ENCODE peak calls at places on chromosomes 2 and 18, in nine cellular contexts. One of them, this sample, is unnamed.
A peak's percentile ranks its signal among the peaks of the same experiment; 100 is the strongest.

GRCh38 chr18:48781041-48781989 is 169.4 kb downstream of the SMAD7 start:
- DNase-seq in fibroblast of mammary gland: peak; percentile 15
- DNase-seq in pancreas: peak; percentile 52
- DNase-seq in IMR-90: peak; percentile 39
- DNase-seq in tibial artery: peak; percentile 99
- DNase-seq in heart right ventricle: peak; percentile 93
- DNase-seq in psoas muscle: peak; percentile 83
- DNase-seq in fibroblast of the aortic adventitia: peak; percentile 87
- DNase-seq in endothelial cell of umbilical vein: peak; percentile 96
- DNase-seq in this sample: peak; percentile 24

GRCh38 chr2:85867556-85868292 is 21.1 kb downstream of the ST3GAL5 start:
- DNase-seq in psoas muscle: no peak
- DNase-seq in tibial artery: no peak
- DNase-seq in endothelial cell of umbilical vein: no peak
- DNase-seq in fibroblast of mammary gland: no peak
- DNase-seq in heart right ventricle: no peak
- DNase-seq in pancreas: no peak
- DNase-seq in fibroblast of the aortic adventitia: no peak
- DNase-seq in IMR-90: no peak
- DNase-seq in this sample: no peak

GRCh38 chr2:85561280-85562212 is at the start of gene GGCX:
- DNase-seq in psoas muscle: peak; percentile 98
- DNase-seq in heart right ventricle: peak; percentile 97
- DNase-seq in IMR-90: peak; percentile 92
- DNase-seq in fibroblast of mammary gland: peak; percentile 90
- DNase-seq in endothelial cell of umbilical vein: peak; percentile 96
- DNase-seq in pancreas: peak; percentile 96
- DNase-seq in tibial artery: peak; percentile 97
- DNase-seq in fibroblast of the aortic adventitia: peak; percentile 88
- DNase-seq in this sample: peak; percentile 98

GRCh38 chr2:201558665-201559064 is 84.6 kb downstream of the TMEM237 start:
- DNase-seq in psoas muscle: no peak
- DNase-seq in endothelial cell of umbilical vein: no peak
- DNase-seq in tibial artery: no peak
- DNase-seq in heart right ventricle: no peak
- DNase-seq in pancreas: no peak
- DNase-seq in fibroblast of the aortic adventitia: no peak
- DNase-seq in IMR-90: no peak
- DNase-seq in fibroblast of mammary gland: no peak
- DNase-seq in this sample: peak; percentile 13

GRCh38 chr2:223700221-223700620 is 98.1 kb upstream of the SCG2 start:
- DNase-seq in psoas muscle: no peak
- DNase-seq in fibroblast of mammary gland: no peak
- DNase-seq in heart right ventricle: no peak
- DNase-seq in pancreas: no peak
- DNase-seq in IMR-90: no peak
- DNase-seq in tibial artery: no peak
- DNase-seq in fibroblast of the aortic adventitia: no peak
- DNase-seq in endothelial cell of umbilical vein: no peak
- DNase-seq in this sample: no peak

GRCh38 chr2:8169443-8169842 is 512.4 kb upstream of the ID2 start:
- DNase-seq in IMR-90: peak; percentile 97
- DNase-seq in psoas muscle: no peak
- DNase-seq in heart right ventricle: no peak
- DNase-seq in tibial artery: no peak
- DNase-seq in fibroblast of mammary gland: peak; percentile 97
- DNase-seq in fibroblast of the aortic adventitia: peak; percentile 97
- DNase-seq in endothelial cell of umbilical vein: peak; percentile 58
- DNase-seq in pancreas: no peak
- DNase-seq in this sample: no peak

GRCh38 chr2:207135340-207135739 is 30.4 kb downstream of the KLF7 start:
- DNase-seq in psoas muscle: no peak
- DNase-seq in fibroblast of the aortic adventitia: peak; percentile 24
- DNase-seq in pancreas: no peak
- DNase-seq in fibroblast of mammary gland: peak; percentile 50
- DNase-seq in endothelial cell of umbilical vein: peak; percentile 86
- DNase-seq in IMR-90: peak; percentile 56
- DNase-seq in heart right ventricle: no peak
- DNase-seq in tibial artery: no peak
- DNase-seq in this sample: no peak

GRCh38 chr2:134137182-134137595 is 116.7 kb upstream of the MGAT5 start:
- DNase-seq in IMR-90: peak; percentile 55
- DNase-seq in endothelial cell of umbilical vein: peak; percentile 84
- DNase-seq in heart right ventricle: no peak
- DNase-seq in fibroblast of the aortic adventitia: peak; percentile 77
- DNase-seq in psoas muscle: no peak
- DNase-seq in pancreas: peak; percentile 34
- DNase-seq in tibial artery: no peak
- DNase-seq in fibroblast of mammary gland: peak; percentile 65
- DNase-seq in this sample: no peak

GRCh38 chr2:177476897-177477296 is 84.3 kb downstream of the AGPS start:
- DNase-seq in IMR-90: no peak
- DNase-seq in pancreas: no peak
- DNase-seq in fibroblast of the aortic adventitia: no peak
- DNase-seq in endothelial cell of umbilical vein: no peak
- DNase-seq in tibial artery: no peak
- DNase-seq in fibroblast of mammary gland: no peak
- DNase-seq in heart right ventricle: no peak
- DNase-seq in psoas muscle: no peak
- DNase-seq in this sample: no peak

GRCh38 chr2:4662161-4662779 is 958.9 kb downstream of the DCDC2C start:
- DNase-seq in heart right ventricle: no peak
- DNase-seq in IMR-90: no peak
- DNase-seq in fibroblast of mammary gland: no peak
- DNase-seq in pancreas: no peak
- DNase-seq in endothelial cell of umbilical vein: peak; percentile 88
- DNase-seq in fibroblast of the aortic adventitia: no peak
- DNase-seq in psoas muscle: no peak
- DNase-seq in tibial artery: no peak
- DNase-seq in this sample: no peak

GRCh38 chr2:231601356-231602229 is 8.9 kb downstream of the TEX44 start:
- DNase-seq in psoas muscle: peak; percentile 91
- DNase-seq in IMR-90: peak; percentile 71
- DNase-seq in tibial artery: peak; percentile 85
- DNase-seq in pancreas: peak; percentile 73
- DNase-seq in fibroblast of the aortic adventitia: peak; percentile 83
- DNase-seq in heart right ventricle: peak; percentile 84
- DNase-seq in fibroblast of mammary gland: peak; percentile 79
- DNase-seq in endothelial cell of umbilical vein: peak; percentile 69
- DNase-seq in this sample: peak; percentile 89

GRCh38 chr2:231212329-231212845 is 14.0 kb downstream of the ARMC9 start:
- DNase-seq in endothelial cell of umbilical vein: no peak
- DNase-seq in pancreas: no peak
- DNase-seq in fibroblast of the aortic adventitia: peak; percentile 93
- DNase-seq in psoas muscle: no peak
- DNase-seq in IMR-90: peak; percentile 38
- DNase-seq in heart right ventricle: no peak
- DNase-seq in tibial artery: peak; percentile 47
- DNase-seq in fibroblast of mammary gland: peak; percentile 28
- DNase-seq in this sample: no peak

GRCh38 chr18:79523221-79523737 is 127.5 kb downstream of the NFATC1 start:
- DNase-seq in heart right ventricle: no peak
- DNase-seq in tibial artery: peak; percentile 16
- DNase-seq in endothelial cell of umbilical vein: no peak
- DNase-seq in pancreas: no peak
- DNase-seq in psoas muscle: no peak
- DNase-seq in fibroblast of the aortic adventitia: no peak
- DNase-seq in IMR-90: no peak
- DNase-seq in fibroblast of mammary gland: no peak
- DNase-seq in this sample: peak; percentile 35

GRCh38 chr2:231674587-231675334 is 33.6 kb upstream of the PTMA start:
- DNase-seq in pancreas: peak; percentile 54
- DNase-seq in endothelial cell of umbilical vein: peak; percentile 52
- DNase-seq in fibroblast of mammary gland: peak; percentile 34
- DNase-seq in fibroblast of the aortic adventitia: peak; percentile 57
- DNase-seq in IMR-90: peak; percentile 43
- DNase-seq in heart right ventricle: peak; percentile 77
- DNase-seq in psoas muscle: peak; percentile 87
- DNase-seq in tibial artery: peak; percentile 86
- DNase-seq in this sample: peak; percentile 89

GRCh38 chr18:74310411-74310810 is 5.2 kb upstream of the C18orf63 start:
- DNase-seq in fibroblast of the aortic adventitia: peak; percentile 57
- DNase-seq in endothelial cell of umbilical vein: peak; percentile 8
- DNase-seq in pancreas: no peak
- DNase-seq in fibroblast of mammary gland: peak; percentile 71
- DNase-seq in psoas muscle: no peak
- DNase-seq in IMR-90: peak; percentile 60
- DNase-seq in tibial artery: no peak
- DNase-seq in heart right ventricle: no peak
- DNase-seq in this sample: peak; percentile 35

GRCh38 chr18:615773-616172 is 19.0 kb downstream of the CLUL1 start:
- DNase-seq in pancreas: peak; percentile 64
- DNase-seq in heart right ventricle: no peak
- DNase-seq in tibial artery: no peak
- DNase-seq in endothelial cell of umbilical vein: no peak
- DNase-seq in psoas muscle: no peak
- DNase-seq in fibroblast of the aortic adventitia: no peak
- DNase-seq in fibroblast of mammary gland: peak; percentile 36
- DNase-seq in IMR-90: no peak
- DNase-seq in this sample: no peak

DNA sequence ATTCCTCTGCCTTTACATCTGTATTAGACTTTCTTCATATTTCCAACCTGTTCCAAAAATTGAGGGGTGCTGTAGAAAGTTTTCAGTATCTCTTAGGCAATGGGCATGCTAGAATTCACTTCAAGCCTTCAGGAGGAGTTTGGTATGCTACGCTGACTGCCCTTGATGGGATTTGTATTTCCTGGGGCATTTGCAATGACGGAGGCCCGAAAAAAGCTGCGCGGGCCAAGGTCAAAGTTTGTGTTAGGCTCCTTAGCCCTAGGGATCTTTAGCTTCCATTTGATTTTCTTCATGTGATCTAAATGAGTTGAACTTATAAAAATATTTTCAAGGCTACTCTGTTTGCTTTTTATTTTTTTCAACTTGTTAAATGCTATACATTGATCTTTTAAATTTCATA is 5.1 kb downstream of the CPS1 start:
- DNase-seq in psoas muscle: no peak
- DNase-seq in pancreas: no peak
- DNase-seq in tibial artery: no peak
- DNase-seq in fibroblast of the aortic adventitia: no peak
- DNase-seq in IMR-90: no peak
- DNase-seq in fibroblast of mammary gland: no peak
- DNase-seq in heart right ventricle: no peak
- DNase-seq in endothelial cell of umbilical vein: no peak
- DNase-seq in this sample: no peak
- H3K4me3 ChIP-seq in psoas muscle: no peak overlapping the region
- H3K4me3 ChIP-seq in pancreas: no peak overlapping the region
- H3K4me3 ChIP-seq in tibial artery: no peak overlapping the region
- H3K4me3 ChIP-seq in fibroblast of the aortic adventitia: no peak overlapping the region
- H3K4me3 ChIP-seq in IMR-90: no peak overlapping the region
- H3K4me3 ChIP-seq in fibroblast of mammary gland: no peak overlapping the region
- H3K4me3 ChIP-seq in heart right ventricle: no peak overlapping the region
- H3K4me3 ChIP-seq in endothelial cell of umbilical vein: no peak overlapping the region
- H3K4me3 ChIP-seq in this sample: no peak overlapping the region

GRCh38 chr2:75646583-75647425 is at the start of gene MRPL19:
- DNase-seq in heart right ventricle: peak; percentile 70
- DNase-seq in endothelial cell of umbilical vein: peak; percentile 93
- DNase-seq in fibroblast of the aortic adventitia: peak; percentile 94
- DNase-seq in IMR-90: peak; percentile 93
- DNase-seq in psoas muscle: peak; percentile 87
- DNase-seq in tibial artery: peak; percentile 88
- DNase-seq in pancreas: peak; percentile 83
- DNase-seq in fibroblast of mammary gland: peak; percentile 93
- DNase-seq in this sample: peak; percentile 94
- TF ChIP-seq CTCF in heart right ventricle: no peak
- TF ChIP-seq CTCF in endothelial cell of umbilical vein: no peak
- TF ChIP-seq CTCF in fibroblast of the aortic adventitia: no peak
- TF ChIP-seq CTCF in IMR-90: no peak
- TF ChIP-seq CTCF in psoas muscle: no peak
- TF ChIP-seq CTCF in tibial artery: no peak
- TF ChIP-seq CTCF in pancreas: no peak
- TF ChIP-seq CTCF in fibroblast of mammary gland: no peak
- TF ChIP-seq CTCF in this sample: no peak

DNA sequence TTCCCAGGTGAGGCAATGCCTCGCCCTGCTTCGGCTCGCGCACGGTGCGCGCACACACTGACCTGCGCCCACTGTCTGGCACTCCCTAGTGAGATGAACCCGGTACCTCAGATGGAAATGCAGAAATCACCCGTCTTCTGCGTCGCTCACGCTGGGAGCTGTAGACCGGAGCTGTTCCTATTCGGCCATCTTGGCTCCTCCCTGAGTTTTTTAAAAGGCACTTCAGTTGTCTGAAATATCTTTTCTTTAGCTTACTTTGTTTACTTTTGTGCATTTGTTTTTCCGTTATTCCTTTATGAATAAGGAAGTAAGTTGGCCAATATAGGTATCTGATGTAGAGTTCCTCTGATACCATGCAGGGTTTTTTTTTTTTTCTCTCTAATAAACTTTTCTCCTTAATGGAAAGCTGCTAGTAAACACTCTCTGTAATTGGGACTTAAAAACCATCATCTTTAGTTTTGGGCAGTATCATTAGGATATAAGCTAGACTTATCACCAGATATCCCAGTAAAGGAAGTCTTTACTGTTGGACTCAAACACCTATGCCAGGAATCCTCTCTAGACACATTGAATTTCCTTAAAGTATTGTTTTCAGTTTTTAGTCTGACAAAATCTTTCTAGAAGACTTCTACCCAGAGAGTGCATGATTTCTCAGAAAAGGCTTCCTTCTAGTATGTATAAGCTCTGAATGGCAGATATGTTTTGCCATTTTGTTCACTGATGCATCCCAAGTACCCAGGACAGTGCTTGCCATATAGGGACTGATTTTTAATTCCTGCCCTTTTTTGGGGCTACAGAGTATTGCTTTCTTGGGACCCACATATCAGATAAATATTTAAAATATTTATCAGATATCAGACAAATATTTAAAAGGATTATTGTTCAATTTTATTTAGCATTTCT is 35.8 kb upstream of the DYSF start:
- DNase-seq in fibroblast of mammary gland: no peak
- DNase-seq in fibroblast of the aortic adventitia: no peak
- DNase-seq in endothelial cell of umbilical vein: peak; percentile 20
- DNase-seq in IMR-90: no peak
- DNase-seq in heart right ventricle: no peak
- DNase-seq in tibial artery: no peak
- DNase-seq in pancreas: no peak
- DNase-seq in psoas muscle: no peak
- DNase-seq in this sample: peak; percentile 15
- H3K4me3 ChIP-seq in fibroblast of mammary gland: no peak overlapping the region
- H3K4me3 ChIP-seq in fibroblast of the aortic adventitia: no peak overlapping the region
- H3K4me3 ChIP-seq in endothelial cell of umbilical vein: peak overlapping the region; percentile 67
- H3K4me3 ChIP-seq in IMR-90: no peak overlapping the region
- H3K4me3 ChIP-seq in heart right ventricle: peak overlapping the region; percentile 44
- H3K4me3 ChIP-seq in tibial artery: no peak overlapping the region
- H3K4me3 ChIP-seq in pancreas: peak overlapping the region; percentile 23
- H3K4me3 ChIP-seq in psoas muscle: no peak overlapping the region
- H3K4me3 ChIP-seq in this sample: peak overlapping the region; percentile 61

DNA sequence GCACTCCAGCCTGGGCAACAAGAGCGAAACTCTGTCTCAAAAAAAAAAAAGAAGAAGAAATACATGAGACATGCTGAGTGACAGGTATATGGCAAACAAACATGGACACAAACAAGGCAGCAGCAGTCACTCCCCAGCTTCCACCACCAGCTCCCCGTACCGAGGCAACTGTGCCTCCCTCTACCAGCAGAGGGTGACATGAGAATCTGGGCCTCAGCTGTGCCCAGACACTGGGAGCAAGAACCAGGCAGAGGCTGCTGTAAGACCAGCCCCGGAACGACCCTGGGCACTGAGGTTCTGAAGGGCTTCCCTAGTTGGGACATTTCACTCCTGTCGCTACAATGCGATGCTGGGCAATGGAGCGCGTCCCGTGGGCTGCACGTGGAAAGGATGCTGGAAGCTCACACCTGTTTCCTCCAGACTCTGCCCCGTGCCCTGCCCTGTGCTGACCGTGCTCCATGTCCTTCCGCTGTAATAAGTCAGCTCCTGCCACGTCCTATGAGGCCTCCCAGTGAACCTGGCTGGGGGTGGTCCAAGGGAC is 37.1 kb downstream of the BOK start:
- DNase-seq in pancreas: no peak
- DNase-seq in IMR-90: no peak
- DNase-seq in psoas muscle: no peak
- DNase-seq in heart right ventricle: no peak
- DNase-seq in fibroblast of the aortic adventitia: no peak
- DNase-seq in endothelial cell of umbilical vein: peak; percentile 27
- DNase-seq in fibroblast of mammary gland: no peak
- DNase-seq in tibial artery: peak; percentile 31
- DNase-seq in this sample: no peak
- TF ChIP-seq CTCF in pancreas: no peak
- TF ChIP-seq CTCF in IMR-90: peak; percentile 5
- TF ChIP-seq CTCF in psoas muscle: no peak
- TF ChIP-seq CTCF in heart right ventricle: peak; percentile 13
- TF ChIP-seq CTCF in fibroblast of the aortic adventitia: no peak
- TF ChIP-seq CTCF in endothelial cell of umbilical vein: peak; percentile 34
- TF ChIP-seq CTCF in fibroblast of mammary gland: peak; percentile 18
- TF ChIP-seq CTCF in tibial artery: no peak
- TF ChIP-seq CTCF in this sample: no peak

This sample was measured in GM12865.